ENCODE peak calls at places on chromosome 7, in seven cellular contexts. One of them, this sample, is unnamed.

GRCh38 chr7:963236-964078 is 9.0 kb upstream of the ADAP1 start:
- DNase-seq in prostate gland: no peak
- DNase-seq in AG10803: no peak
- DNase-seq in GM12864: no peak
- DNase-seq in Ammon's horn: no peak
- DNase-seq in NCI-H1105 treated with DMSO at 0.1 percent for 48 hours: peak; percentile 22
- DNase-seq in fibroblast of gingiva: no peak
- DNase-seq in this sample: peak; percentile 57

GRCh38 chr7:38736135-38736534 is 105.0 kb upstream of the AMPH start:
- DNase-seq in fibroblast of gingiva: peak; percentile 29
- DNase-seq in AG10803: no peak
- DNase-seq in GM12864: no peak
- DNase-seq in NCI-H1105 treated with DMSO at 0.1 percent for 48 hours: no peak
- DNase-seq in Ammon's horn: no peak
- DNase-seq in prostate gland: no peak
- DNase-seq in this sample: peak; percentile 20

GRCh38 chr7:80129785-80130184 is 4.8 kb upstream of the GNAI1 start:
- DNase-seq in GM12864: no peak
- DNase-seq in AG10803: no peak
- DNase-seq in Ammon's horn: no peak
- DNase-seq in NCI-H1105 treated with DMSO at 0.1 percent for 48 hours: no peak
- DNase-seq in fibroblast of gingiva: no peak
- DNase-seq in prostate gland: no peak
- DNase-seq in this sample: peak; percentile 48

GRCh38 chr7:151109094-151110048 is 23.1 kb downstream of the AGAP3 start:
- DNase-seq in Ammon's horn: no peak
- DNase-seq in GM12864: no peak
- DNase-seq in NCI-H1105 treated with DMSO at 0.1 percent for 48 hours: no peak
- DNase-seq in prostate gland: no peak
- DNase-seq in AG10803: peak; percentile 59
- DNase-seq in fibroblast of gingiva: peak; percentile 63
- DNase-seq in this sample: no peak

GRCh38 chr7:102082693-102083385 is 203.8 kb upstream of the SH2B2 start:
- DNase-seq in prostate gland: no peak
- DNase-seq in fibroblast of gingiva: no peak
- DNase-seq in AG10803: no peak
- DNase-seq in NCI-H1105 treated with DMSO at 0.1 percent for 48 hours: no peak
- DNase-seq in Ammon's horn: no peak
- DNase-seq in GM12864: no peak
- DNase-seq in this sample: no peak

GRCh38 chr7:149409889-149410288 is 51.0 kb downstream of the ZNF777 start:
- DNase-seq in NCI-H1105 treated with DMSO at 0.1 percent for 48 hours: no peak
- DNase-seq in AG10803: no peak
- DNase-seq in prostate gland: no peak
- DNase-seq in GM12864: peak; percentile 34
- DNase-seq in fibroblast of gingiva: no peak
- DNase-seq in Ammon's horn: no peak
- DNase-seq in this sample: no peak

GRCh38 chr7:152052772-152053171 is 27.3 kb downstream of the GALNT11 start:
- DNase-seq in NCI-H1105 treated with DMSO at 0.1 percent for 48 hours: no peak
- DNase-seq in GM12864: no peak
- DNase-seq in Ammon's horn: no peak
- DNase-seq in fibroblast of gingiva: no peak
- DNase-seq in AG10803: no peak
- DNase-seq in prostate gland: no peak
- DNase-seq in this sample: no peak

GRCh38 chr7:41544241-41544640 is 158.6 kb downstream of the INHBA start:
- DNase-seq in prostate gland: no peak
- DNase-seq in AG10803: peak; percentile 9
- DNase-seq in Ammon's horn: no peak
- DNase-seq in GM12864: no peak
- DNase-seq in NCI-H1105 treated with DMSO at 0.1 percent for 48 hours: no peak
- DNase-seq in fibroblast of gingiva: peak; percentile 17
- DNase-seq in this sample: no peak

GRCh38 chr7:148575640-148576411 is 14.7 kb upstream of the C7orf33 start:
- DNase-seq in GM12864: no peak
- DNase-seq in Ammon's horn: peak; percentile 73
- DNase-seq in AG10803: peak; percentile 56
- DNase-seq in fibroblast of gingiva: peak; percentile 47
- DNase-seq in NCI-H1105 treated with DMSO at 0.1 percent for 48 hours: peak; percentile 68
- DNase-seq in prostate gland: peak; percentile 62
- DNase-seq in this sample: peak; percentile 80

GRCh38 chr7:13115157-13115772 is 427.8 kb downstream of the ARL4A start:
- DNase-seq in fibroblast of gingiva: peak; percentile 13
- DNase-seq in prostate gland: peak; percentile 7
- DNase-seq in AG10803: no peak
- DNase-seq in GM12864: no peak
- DNase-seq in Ammon's horn: no peak
- DNase-seq in NCI-H1105 treated with DMSO at 0.1 percent for 48 hours: no peak
- DNase-seq in this sample: no peak

GRCh38 chr7:37944737-37945054 is 24.3 kb downstream of the EPDR1 start:
- DNase-seq in AG10803: no peak
- DNase-seq in NCI-H1105 treated with DMSO at 0.1 percent for 48 hours: no peak
- DNase-seq in Ammon's horn: no peak
- DNase-seq in GM12864: no peak
- DNase-seq in fibroblast of gingiva: no peak
- DNase-seq in prostate gland: no peak
- DNase-seq in this sample: no peak

GRCh38 chr7:138625849-138626230 is 75.3 kb downstream of the SVOPL start:
- DNase-seq in fibroblast of gingiva: no peak
- DNase-seq in NCI-H1105 treated with DMSO at 0.1 percent for 48 hours: no peak
- DNase-seq in GM12864: no peak
- DNase-seq in AG10803: no peak
- DNase-seq in prostate gland: no peak
- DNase-seq in Ammon's horn: no peak
- DNase-seq in this sample: peak; percentile 56

GRCh38 chr7:97015787-97016391 is 8.7 kb downstream of the DLX5 start:
- DNase-seq in fibroblast of gingiva: no peak
- DNase-seq in NCI-H1105 treated with DMSO at 0.1 percent for 48 hours: no peak
- DNase-seq in Ammon's horn: no peak
- DNase-seq in AG10803: no peak
- DNase-seq in prostate gland: no peak
- DNase-seq in GM12864: no peak
- DNase-seq in this sample: no peak

GRCh38 chr7:45179666-45180065 is 22.1 kb downstream of the RAMP3 start:
- DNase-seq in NCI-H1105 treated with DMSO at 0.1 percent for 48 hours: no peak
- DNase-seq in AG10803: no peak
- DNase-seq in GM12864: no peak
- DNase-seq in prostate gland: no peak
- DNase-seq in fibroblast of gingiva: no peak
- DNase-seq in Ammon's horn: no peak
- DNase-seq in this sample: no peak

GRCh38 chr7:112162161-112163020 is 43.8 kb downstream of the DOCK4 start:
- DNase-seq in AG10803: no peak
- DNase-seq in fibroblast of gingiva: peak; percentile 36
- DNase-seq in NCI-H1105 treated with DMSO at 0.1 percent for 48 hours: peak; percentile 65
- DNase-seq in Ammon's horn: peak; percentile 93
- DNase-seq in GM12864: no peak
- DNase-seq in prostate gland: no peak
- DNase-seq in this sample: peak; percentile 95

GRCh38 chr7:128919241-128919640 is 8.7 kb upstream of the KCP start:
- DNase-seq in AG10803: no peak
- DNase-seq in fibroblast of gingiva: no peak
- DNase-seq in prostate gland: no peak
- DNase-seq in GM12864: no peak
- DNase-seq in Ammon's horn: no peak
- DNase-seq in NCI-H1105 treated with DMSO at 0.1 percent for 48 hours: no peak
- DNase-seq in this sample: no peak

GRCh38 chr7:100837099-100837836 is 9.9 kb upstream of the EPHB4 start:
- DNase-seq in GM12864: peak; percentile 45
- DNase-seq in prostate gland: peak; percentile 86
- DNase-seq in fibroblast of gingiva: peak; percentile 88
- DNase-seq in NCI-H1105 treated with DMSO at 0.1 percent for 48 hours: peak; percentile 91
- DNase-seq in AG10803: peak; percentile 90
- DNase-seq in Ammon's horn: peak; percentile 95
- DNase-seq in this sample: peak; percentile 98

GRCh38 chr7:29328811-29329210 is 134.2 kb downstream of the CHN2 start:
- DNase-seq in fibroblast of gingiva: peak; percentile 12
- DNase-seq in AG10803: peak; percentile 64
- DNase-seq in GM12864: no peak
- DNase-seq in Ammon's horn: no peak
- DNase-seq in prostate gland: no peak
- DNase-seq in NCI-H1105 treated with DMSO at 0.1 percent for 48 hours: no peak
- DNase-seq in this sample: peak; percentile 83

GRCh38 chr7:71829499-71829898 is 582.6 kb downstream of the CALN1 start:
- DNase-seq in prostate gland: no peak
- DNase-seq in AG10803: no peak
- DNase-seq in NCI-H1105 treated with DMSO at 0.1 percent for 48 hours: no peak
- DNase-seq in fibroblast of gingiva: no peak
- DNase-seq in GM12864: no peak
- DNase-seq in Ammon's horn: no peak
- DNase-seq in this sample: peak; percentile 91

GRCh38 chr7:157615852-157616251 is 279.0 kb downstream of the DNAJB6 start:
- DNase-seq in NCI-H1105 treated with DMSO at 0.1 percent for 48 hours: no peak
- DNase-seq in fibroblast of gingiva: no peak
- DNase-seq in prostate gland: no peak
- DNase-seq in Ammon's horn: no peak
- DNase-seq in AG10803: no peak
- DNase-seq in GM12864: no peak
- DNase-seq in this sample: no peak

GRCh38 chr7:3065724-3066143 is 22.1 kb upstream of the CARD11 start:
- DNase-seq in Ammon's horn: no peak
- DNase-seq in fibroblast of gingiva: no peak
- DNase-seq in NCI-H1105 treated with DMSO at 0.1 percent for 48 hours: no peak
- DNase-seq in GM12864: no peak
- DNase-seq in AG10803: no peak
- DNase-seq in prostate gland: peak; percentile 13
- DNase-seq in this sample: peak; percentile 71

GRCh38 chr7:38584443-38585210 is 46.5 kb downstream of the AMPH start:
- DNase-seq in fibroblast of gingiva: peak; percentile 54
- DNase-seq in AG10803: peak; percentile 79
- DNase-seq in NCI-H1105 treated with DMSO at 0.1 percent for 48 hours: no peak
- DNase-seq in GM12864: no peak
- DNase-seq in Ammon's horn: no peak
- DNase-seq in prostate gland: no peak
- DNase-seq in this sample: no peak

GRCh38 chr7:130070900-130071622 is 727 bp downstream of the KLHDC10 start:
- DNase-seq in AG10803: peak; percentile 21
- DNase-seq in NCI-H1105 treated with DMSO at 0.1 percent for 48 hours: no peak
- DNase-seq in Ammon's horn: peak; percentile 8
- DNase-seq in prostate gland: no peak
- DNase-seq in GM12864: no peak
- DNase-seq in fibroblast of gingiva: no peak
- DNase-seq in this sample: peak; percentile 49

GRCh38 chr7:18866359-18867036 is 250.9 kb downstream of the TWIST1 start:
- DNase-seq in fibroblast of gingiva: peak; percentile 100
- DNase-seq in GM12864: peak; percentile 30
- DNase-seq in NCI-H1105 treated with DMSO at 0.1 percent for 48 hours: no peak
- DNase-seq in Ammon's horn: peak; percentile 6
- DNase-seq in prostate gland: no peak
- DNase-seq in AG10803: peak; percentile 100
- DNase-seq in this sample: peak; percentile 93

GRCh38 chr7:51035696-51036095 is 253.0 kb upstream of the GRB10 start:
- DNase-seq in Ammon's horn: no peak
- DNase-seq in GM12864: no peak
- DNase-seq in AG10803: peak; percentile 71
- DNase-seq in NCI-H1105 treated with DMSO at 0.1 percent for 48 hours: no peak
- DNase-seq in fibroblast of gingiva: peak; percentile 23
- DNase-seq in prostate gland: no peak
- DNase-seq in this sample: no peak

GRCh38 chr7:88256906-88257305 is 37.1 kb upstream of the SRI start:
- DNase-seq in fibroblast of gingiva: peak; percentile 33
- DNase-seq in prostate gland: no peak
- DNase-seq in Ammon's horn: no peak
- DNase-seq in AG10803: no peak
- DNase-seq in GM12864: no peak
- DNase-seq in NCI-H1105 treated with DMSO at 0.1 percent for 48 hours: no peak
- DNase-seq in this sample: no peak

GRCh38 chr7:89334785-89335184 is 539.2 kb upstream of the TEX47 start:
- DNase-seq in Ammon's horn: no peak
- DNase-seq in fibroblast of gingiva: no peak
- DNase-seq in prostate gland: no peak
- DNase-seq in GM12864: no peak
- DNase-seq in NCI-H1105 treated with DMSO at 0.1 percent for 48 hours: no peak
- DNase-seq in AG10803: no peak
- DNase-seq in this sample: no peak

GRCh38 chr7:139942686-139943085 is 113.6 kb downstream of the TBXAS1 start:
- DNase-seq in prostate gland: no peak
- DNase-seq in fibroblast of gingiva: no peak
- DNase-seq in GM12864: no peak
- DNase-seq in Ammon's horn: no peak
- DNase-seq in NCI-H1105 treated with DMSO at 0.1 percent for 48 hours: no peak
- DNase-seq in AG10803: no peak
- DNase-seq in this sample: no peak

GRCh38 chr7:151018421-151019129 is 5.7 kb downstream of the ATG9B start:
- DNase-seq in Ammon's horn: no peak
- DNase-seq in prostate gland: no peak
- DNase-seq in GM12864: no peak
- DNase-seq in NCI-H1105 treated with DMSO at 0.1 percent for 48 hours: no peak
- DNase-seq in fibroblast of gingiva: no peak
- DNase-seq in AG10803: no peak
- DNase-seq in this sample: peak; percentile 81

GRCh38 chr7:113087278-113087998 is 811 bp upstream of the GPR85 start:
- DNase-seq in NCI-H1105 treated with DMSO at 0.1 percent for 48 hours: no peak
- DNase-seq in prostate gland: no peak
- DNase-seq in GM12864: no peak
- DNase-seq in Ammon's horn: peak; percentile 71
- DNase-seq in AG10803: peak; percentile 94
- DNase-seq in fibroblast of gingiva: peak; percentile 88
- DNase-seq in this sample: peak; percentile 82

GRCh38 chr7:35761882-35762720 is 38.8 kb upstream of the SEPTIN7 start:
- DNase-seq in Ammon's horn: no peak
- DNase-seq in AG10803: peak; percentile 45
- DNase-seq in fibroblast of gingiva: no peak
- DNase-seq in NCI-H1105 treated with DMSO at 0.1 percent for 48 hours: no peak
- DNase-seq in GM12864: no peak
- DNase-seq in prostate gland: no peak
- DNase-seq in this sample: no peak

GRCh38 chr7:117673367-117673766 is 193.5 kb downstream of the CFTR start:
- DNase-seq in prostate gland: peak; percentile 54
- DNase-seq in Ammon's horn: peak; percentile 85
- DNase-seq in AG10803: no peak
- DNase-seq in GM12864: no peak
- DNase-seq in fibroblast of gingiva: no peak
- DNase-seq in NCI-H1105 treated with DMSO at 0.1 percent for 48 hours: peak; percentile 82
- DNase-seq in this sample: no peak

GRCh38 chr7:22001345-22002004 is 55.8 kb upstream of the CDCA7L start:
- DNase-seq in GM12864: peak; percentile 16
- DNase-seq in NCI-H1105 treated with DMSO at 0.1 percent for 48 hours: peak; percentile 58
- DNase-seq in fibroblast of gingiva: peak; percentile 43
- DNase-seq in AG10803: peak; percentile 81
- DNase-seq in prostate gland: peak; percentile 26
- DNase-seq in Ammon's horn: peak; percentile 65
- DNase-seq in this sample: peak; percentile 73

GRCh38 chr7:106365252-106366005 is 80.6 kb upstream of the NAMPT start:
- DNase-seq in GM12864: peak; percentile 48
- DNase-seq in fibroblast of gingiva: no peak
- DNase-seq in NCI-H1105 treated with DMSO at 0.1 percent for 48 hours: no peak
- DNase-seq in prostate gland: no peak
- DNase-seq in AG10803: no peak
- DNase-seq in Ammon's horn: no peak
- DNase-seq in this sample: no peak

GRCh38 chr7:2218444-2218785 is 14.3 kb downstream of the MAD1L1 start:
- DNase-seq in prostate gland: no peak
- DNase-seq in AG10803: no peak
- DNase-seq in NCI-H1105 treated with DMSO at 0.1 percent for 48 hours: no peak
- DNase-seq in GM12864: no peak
- DNase-seq in Ammon's horn: no peak
- DNase-seq in fibroblast of gingiva: no peak
- DNase-seq in this sample: no peak

GRCh38 chr7:129176853-129177369 is 11.5 kb upstream of the SMO start:
- DNase-seq in prostate gland: no peak
- DNase-seq in AG10803: no peak
- DNase-seq in GM12864: no peak
- DNase-seq in Ammon's horn: no peak
- DNase-seq in fibroblast of gingiva: no peak
- DNase-seq in NCI-H1105 treated with DMSO at 0.1 percent for 48 hours: peak; percentile 53
- DNase-seq in this sample: peak; percentile 78

GRCh38 chr7:126715076-126715475 is 537.7 kb downstream of the GRM8 start:
- DNase-seq in GM12864: no peak
- DNase-seq in AG10803: no peak
- DNase-seq in NCI-H1105 treated with DMSO at 0.1 percent for 48 hours: peak; percentile 94
- DNase-seq in fibroblast of gingiva: no peak
- DNase-seq in prostate gland: no peak
- DNase-seq in Ammon's horn: no peak
- DNase-seq in this sample: peak; percentile 84

GRCh38 chr7:46568420-46569116 is 647.5 kb upstream of the IGFBP3 start:
- DNase-seq in fibroblast of gingiva: no peak
- DNase-seq in AG10803: no peak
- DNase-seq in GM12864: no peak
- DNase-seq in Ammon's horn: no peak
- DNase-seq in prostate gland: no peak
- DNase-seq in NCI-H1105 treated with DMSO at 0.1 percent for 48 hours: no peak
- DNase-seq in this sample: no peak

This sample was measured in NCI-H69.